ENCODE peak calls at places on chromosomes 11 and 22, in ten cellular contexts. T, N, R, Z, B, X, I, Q, A and W are unnamed samples.

GRCh38 chr11:83990160-83990733 is 704.1 kb upstream of the CCDC90B start:
- DNase-seq in N (no peak), Q (no peak), T (peak; percentile 34), B (peak; percentile 10), I (no peak), A (no peak), Z (no peak), R (no peak), X (no peak), W (no peak)

GRCh38 chr22:19046719-19047609 is 75.2 kb downstream of the DGCR2 start:
- DNase-seq in Z (no peak), T (no peak), Q (no peak), R (no peak), I (no peak), A (no peak), B (no peak), X (no peak), N (peak; percentile 32), W (no peak)

GRCh38 chr11:45659818-45660160 is 5.6 kb downstream of the CHST1 start:
- DNase-seq in N (peak; percentile 53), I (no peak), Q (no peak), T (no peak), A (no peak), B (no peak), R (no peak), Z (no peak), X (no peak), W (no peak)

GRCh38 chr11:66981976-66982578 is 7.0 kb downstream of the C11orf86 start:
- DNase-seq in T (peak; percentile 54), I (no peak), Q (peak; percentile 95), X (peak; percentile 83), R (no peak), Z (peak; percentile 91), B (peak; percentile 93), A (peak; percentile 69), N (peak; percentile 89), W (peak; percentile 66)

GRCh38 chr11:113681711-113682410 is 24.2 kb downstream of the TMPRSS5 start:
- DNase-seq in Z (peak; percentile 59), N (no peak), R (no peak), T (no peak), I (no peak), X (no peak), A (no peak), B (no peak), Q (peak; percentile 15), W (no peak)

GRCh38 chr11:64258946-64259532 is 7.7 kb downstream of the PLCB3 start:
- DNase-seq in T (no peak), R (no peak), Q (no peak), B (no peak), Z (no peak), X (no peak), A (no peak), N (no peak), I (no peak), W (no peak)

GRCh38 chr11:62399172-62399867 is 19.5 kb upstream of the SCGB1A1 start:
- DNase-seq in I (no peak), R (no peak), X (peak; percentile 22), Q (no peak), T (no peak), B (no peak), A (no peak), Z (no peak), N (peak; percentile 85), W (no peak)

GRCh38 chr22:35900483-35901168 is 128.0 kb downstream of the RBFOX2 start:
- DNase-seq in R (no peak), A (no peak), B (no peak), I (no peak), Q (peak; percentile 48), Z (peak; percentile 85), X (no peak), N (no peak), T (no peak), W (peak; percentile 7)

GRCh38 chr11:110317516-110317932 is 21.1 kb upstream of the RDX start:
- DNase-seq in A (no peak), I (no peak), R (no peak), N (no peak), T (no peak), Q (no peak), B (peak; percentile 60), Z (peak; percentile 70), X (no peak), W (no peak)

GRCh38 chr11:19951558-19952083 is 208.7 kb downstream of the DBX1 start:
- DNase-seq in R (peak; percentile 32), Z (peak; percentile 54), I (peak; percentile 53), X (no peak), N (no peak), B (peak; percentile 10), A (peak; percentile 35), T (no peak), Q (no peak), W (no peak)

GRCh38 chr11:102794382-102794781 is 3.6 kb downstream of the MMP1 start:
- DNase-seq in T (no peak), A (peak; percentile 21), Z (peak; percentile 14), Q (no peak), N (no peak), B (no peak), I (peak; percentile 32), X (no peak), R (peak; percentile 6), W (peak; percentile 60)

GRCh38 chr11:65718964-65719492 is 1.6 kb downstream of the RNASEH2C start:
- DNase-seq in I (no peak), A (no peak), N (no peak), Z (peak; percentile 20), T (peak; percentile 55), X (no peak), Q (no peak), B (peak; percentile 24), R (no peak), W (no peak)

GRCh38 chr11:119888119-119888518 is 159.1 kb upstream of the NECTIN1 start:
- DNase-seq in Z (no peak), R (no peak), Q (no peak), I (no peak), A (no peak), X (no peak), N (no peak), T (no peak), B (no peak), W (no peak)

GRCh38 chr22:35524966-35525686 is 15.5 kb upstream of the RASD2 start:
- DNase-seq in Q (no peak), N (no peak), Z (no peak), A (no peak), R (no peak), T (no peak), B (peak; percentile 45), I (no peak), X (no peak), W (no peak)

DNA sequence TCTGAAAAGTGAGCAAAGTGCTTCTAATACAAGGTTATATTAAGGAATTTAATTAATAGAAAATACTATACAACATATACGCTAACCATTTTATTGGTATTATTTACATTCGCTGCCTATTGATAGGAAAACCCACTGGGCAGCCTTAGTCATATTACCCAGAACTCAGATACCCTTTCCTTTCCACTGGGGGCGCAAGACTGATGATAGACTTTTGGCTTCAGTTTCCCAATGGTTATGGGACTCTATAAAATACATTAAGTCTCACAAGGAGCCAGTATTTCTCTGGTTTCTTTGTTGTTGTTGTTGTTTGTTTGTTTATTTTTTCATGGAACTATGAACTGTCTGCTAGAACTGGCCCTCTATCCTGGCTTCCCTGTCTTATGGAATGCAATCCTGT is 471.1 kb upstream of the KIRREL3 start:
- DNase-seq in Q (no peak), X (no peak), Z (no peak), B (no peak), T (no peak), R (no peak), N (no peak), A (no peak), I (no peak), W (no peak)
- TF ChIP-seq CTCF in Q (peak; percentile 39), X (no peak), Z (no peak), B (no peak), T (no peak), R (peak; percentile 9), N (no peak), A (no peak), I (no peak), W (no peak)

DNA sequence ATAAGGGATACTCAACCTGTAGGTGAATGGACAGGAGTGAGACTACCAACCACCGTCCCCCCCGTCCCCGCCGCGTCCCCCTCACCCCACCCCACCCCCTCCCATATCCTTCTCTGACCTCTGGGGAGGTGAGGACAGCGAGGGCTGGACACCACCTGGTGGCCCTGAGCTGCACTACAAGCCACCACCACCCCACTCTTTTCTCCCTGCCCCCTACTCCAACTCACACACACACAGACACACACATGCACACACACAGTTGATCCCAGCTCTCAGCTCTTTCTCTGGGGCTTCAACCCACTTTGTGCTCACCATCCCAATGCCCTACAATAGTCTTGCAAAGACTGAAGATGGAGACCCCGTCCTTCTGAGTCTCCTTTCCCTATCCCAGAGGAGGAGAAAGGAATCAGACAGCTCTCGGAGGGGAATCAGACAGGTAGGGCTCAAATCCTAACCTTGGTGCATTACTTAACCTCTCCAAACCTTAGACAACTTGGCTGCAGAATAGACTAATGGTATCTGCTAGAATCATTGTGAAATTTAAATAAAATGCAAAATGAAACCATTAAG is 100.8 kb downstream of the PDE2A start:
- DNase-seq in I (peak; percentile 74), T (no peak), Z (peak; percentile 25), R (peak; percentile 67), B (no peak), N (no peak), A (peak; percentile 67), X (no peak), Q (peak; percentile 54), W (peak; percentile 50)
- TF ChIP-seq CTCF in I (peak; percentile 60), T (no peak), Z (peak; percentile 55), R (peak; percentile 50), B (peak; percentile 53), N (peak; percentile 40), A (peak; percentile 59), X (peak; percentile 47), Q (peak; percentile 85), W (peak; percentile 64)

DNA sequence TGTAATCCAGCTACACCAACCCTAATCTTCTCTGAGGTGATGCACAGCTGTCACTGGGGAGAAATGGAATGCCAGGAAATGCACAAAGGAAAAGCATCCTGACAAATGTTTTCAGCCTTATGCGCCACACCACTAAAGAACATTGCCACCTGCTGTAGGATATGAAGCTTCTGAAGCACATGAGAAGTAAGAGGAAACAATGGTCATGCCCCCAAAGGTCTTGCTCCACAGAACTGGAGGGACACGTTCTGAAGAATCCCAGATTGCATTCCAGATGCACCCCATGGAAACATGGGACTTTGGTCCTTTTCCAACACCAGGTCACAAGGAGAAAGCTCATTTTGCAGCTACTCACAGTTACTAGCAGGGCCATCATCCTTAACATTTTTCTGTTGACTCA is 48.7 kb upstream of the ZBED5 start:
- DNase-seq in X (no peak), B (no peak), A (no peak), Z (peak; percentile 57), T (no peak), N (no peak), R (no peak), I (no peak), Q (no peak), W (no peak)
- TF ChIP-seq CTCF in X (no peak), B (peak; percentile 24), A (peak; percentile 24), Z (no peak), T (no peak), N (no peak), R (no peak), I (no peak), Q (no peak), W (no peak)

DNA sequence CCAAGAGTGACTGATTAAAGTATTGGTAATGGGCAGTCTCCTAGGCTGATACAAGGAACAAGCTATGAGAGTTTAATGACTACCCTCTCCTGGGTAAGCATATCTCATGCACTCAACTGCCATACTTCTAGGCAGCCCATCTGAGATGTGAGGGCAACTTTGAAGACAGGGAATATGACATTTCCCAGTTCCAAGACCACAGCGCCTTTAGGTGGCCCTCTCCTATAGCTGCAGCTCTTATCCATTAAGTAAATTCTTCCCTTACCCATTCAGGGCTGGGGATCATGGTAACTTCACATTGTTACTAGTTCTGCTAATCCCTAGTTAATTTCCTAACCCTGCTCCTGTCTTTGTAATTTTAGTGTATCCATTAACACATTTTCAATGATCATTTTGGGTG is 157.3 kb upstream of the CTSC start:
- DNase-seq in I (no peak), A (no peak), R (no peak), N (no peak), T (no peak), X (no peak), B (no peak), Q (no peak), Z (no peak), W (no peak)
- TF ChIP-seq CTCF in I (no peak), A (no peak), R (no peak), N (no peak), T (no peak), X (no peak), B (no peak), Q (peak; percentile 13), Z (no peak), W (no peak)